ENCODE peak calls at places on chromosomes 4 and X, in ten cellular contexts. One of them, this sample, is unnamed.

GRCh38 chr4:7158991-7159390 is 33.3 kb upstream of the SORCS2 start:
- DNase-seq in EH: no peak
- DNase-seq in GM12892: no peak
- DNase-seq in NCI-H2029 treated with DMSO at 0.1 percent for 48 hours: no peak
- DNase-seq in GDM1: no peak
- DNase-seq in NCI-H524: no peak
- DNase-seq in anterior cingulate cortex: no peak
- DNase-seq in activated CD8-positive, alpha-beta memory T cell treated with anti-CD3 and anti-CD28 coated beads for 1 hour: no peak
- DNase-seq in SHP77: no peak
- DNase-seq in endothelial cell of umbilical vein: no peak
- DNase-seq in this sample: no peak

GRCh38 chrX:40867352-40867751 is 132.0 kb upstream of the MED14 start:
- DNase-seq in endothelial cell of umbilical vein: peak
- DNase-seq in NCI-H2029 treated with DMSO at 0.1 percent for 48 hours: no peak
- DNase-seq in activated CD8-positive, alpha-beta memory T cell treated with anti-CD3 and anti-CD28 coated beads for 1 hour: no peak
- DNase-seq in EH: peak
- DNase-seq in GDM1: no peak
- DNase-seq in anterior cingulate cortex: no peak
- DNase-seq in GM12892: no peak
- DNase-seq in SHP77: no peak
- DNase-seq in NCI-H524: no peak
- DNase-seq in this sample: no peak

GRCh38 chr4:133190098-133190497 is 41.0 kb downstream of the PCDH10 start:
- DNase-seq in GDM1: no peak
- DNase-seq in activated CD8-positive, alpha-beta memory T cell treated with anti-CD3 and anti-CD28 coated beads for 1 hour: no peak
- DNase-seq in SHP77: no peak
- DNase-seq in GM12892: no peak
- DNase-seq in endothelial cell of umbilical vein: no peak
- DNase-seq in anterior cingulate cortex: no peak
- DNase-seq in NCI-H2029 treated with DMSO at 0.1 percent for 48 hours: no peak
- DNase-seq in EH: peak
- DNase-seq in NCI-H524: no peak
- DNase-seq in this sample: no peak

GRCh38 chr4:184287697-184288255 is 70.1 kb upstream of the ENPP6 start:
- DNase-seq in NCI-H524: no peak
- DNase-seq in EH: peak
- DNase-seq in anterior cingulate cortex: no peak
- DNase-seq in GDM1: no peak
- DNase-seq in activated CD8-positive, alpha-beta memory T cell treated with anti-CD3 and anti-CD28 coated beads for 1 hour: no peak
- DNase-seq in GM12892: no peak
- DNase-seq in endothelial cell of umbilical vein: peak
- DNase-seq in SHP77: no peak
- DNase-seq in NCI-H2029 treated with DMSO at 0.1 percent for 48 hours: no peak
- DNase-seq in this sample: peak

GRCh38 chr4:6178757-6179156 is 21.6 kb downstream of the JAKMIP1 start:
- DNase-seq in EH: no peak
- DNase-seq in GDM1: no peak
- DNase-seq in NCI-H524: no peak
- DNase-seq in SHP77: no peak
- DNase-seq in GM12892: no peak
- DNase-seq in NCI-H2029 treated with DMSO at 0.1 percent for 48 hours: no peak
- DNase-seq in anterior cingulate cortex: no peak
- DNase-seq in activated CD8-positive, alpha-beta memory T cell treated with anti-CD3 and anti-CD28 coated beads for 1 hour: no peak
- DNase-seq in endothelial cell of umbilical vein: no peak
- DNase-seq in this sample: no peak

GRCh38 chr4:67550491-67551256 is 5.4 kb upstream of the CENPC start:
- DNase-seq in GM12892: no peak
- DNase-seq in anterior cingulate cortex: no peak
- DNase-seq in activated CD8-positive, alpha-beta memory T cell treated with anti-CD3 and anti-CD28 coated beads for 1 hour: no peak
- DNase-seq in GDM1: no peak
- DNase-seq in NCI-H524: no peak
- DNase-seq in endothelial cell of umbilical vein: no peak
- DNase-seq in SHP77: no peak
- DNase-seq in NCI-H2029 treated with DMSO at 0.1 percent for 48 hours: no peak
- DNase-seq in EH: no peak
- DNase-seq in this sample: no peak

GRCh38 chrX:10709276-10709675 is 88.9 kb upstream of the MID1 start:
- DNase-seq in EH: no peak
- DNase-seq in anterior cingulate cortex: no peak
- DNase-seq in SHP77: no peak
- DNase-seq in NCI-H2029 treated with DMSO at 0.1 percent for 48 hours: no peak
- DNase-seq in GM12892: no peak
- DNase-seq in GDM1: no peak
- DNase-seq in activated CD8-positive, alpha-beta memory T cell treated with anti-CD3 and anti-CD28 coated beads for 1 hour: no peak
- DNase-seq in NCI-H524: no peak
- DNase-seq in endothelial cell of umbilical vein: no peak
- DNase-seq in this sample: no peak

GRCh38 chr4:34422472-34422871 is 1821.8 kb downstream of the ARAP2 start:
- DNase-seq in NCI-H2029 treated with DMSO at 0.1 percent for 48 hours: no peak
- DNase-seq in GM12892: no peak
- DNase-seq in anterior cingulate cortex: no peak
- DNase-seq in NCI-H524: peak
- DNase-seq in activated CD8-positive, alpha-beta memory T cell treated with anti-CD3 and anti-CD28 coated beads for 1 hour: no peak
- DNase-seq in GDM1: no peak
- DNase-seq in EH: peak
- DNase-seq in endothelial cell of umbilical vein: no peak
- DNase-seq in SHP77: no peak
- DNase-seq in this sample: peak

GRCh38 chrX:57900961-57901360 is 9.3 kb downstream of the ZXDA start:
- DNase-seq in GM12892: no peak
- DNase-seq in GDM1: no peak
- DNase-seq in NCI-H2029 treated with DMSO at 0.1 percent for 48 hours: no peak
- DNase-seq in NCI-H524: no peak
- DNase-seq in EH: peak
- DNase-seq in activated CD8-positive, alpha-beta memory T cell treated with anti-CD3 and anti-CD28 coated beads for 1 hour: no peak
- DNase-seq in SHP77: no peak
- DNase-seq in endothelial cell of umbilical vein: peak
- DNase-seq in anterior cingulate cortex: no peak
- DNase-seq in this sample: no peak

GRCh38 chr4:185711764-185712163 is 100.2 kb downstream of the SORBS2 start:
- DNase-seq in anterior cingulate cortex: no peak
- DNase-seq in GM12892: no peak
- DNase-seq in endothelial cell of umbilical vein: peak
- DNase-seq in SHP77: no peak
- DNase-seq in GDM1: no peak
- DNase-seq in NCI-H2029 treated with DMSO at 0.1 percent for 48 hours: no peak
- DNase-seq in activated CD8-positive, alpha-beta memory T cell treated with anti-CD3 and anti-CD28 coated beads for 1 hour: no peak
- DNase-seq in NCI-H524: no peak
- DNase-seq in EH: peak
- DNase-seq in this sample: no peak

GRCh38 chrX:6169407-6169806 is 59.3 kb downstream of the NLGN4X start:
- DNase-seq in NCI-H2029 treated with DMSO at 0.1 percent for 48 hours: no peak
- DNase-seq in NCI-H524: no peak
- DNase-seq in GDM1: no peak
- DNase-seq in endothelial cell of umbilical vein: no peak
- DNase-seq in SHP77: no peak
- DNase-seq in GM12892: no peak
- DNase-seq in anterior cingulate cortex: no peak
- DNase-seq in activated CD8-positive, alpha-beta memory T cell treated with anti-CD3 and anti-CD28 coated beads for 1 hour: no peak
- DNase-seq in EH: no peak
- DNase-seq in this sample: no peak

GRCh38 chr4:3176625-3177229 is 72.2 kb upstream of the MSANTD1 start:
- DNase-seq in NCI-H524: peak
- DNase-seq in EH: no peak
- DNase-seq in anterior cingulate cortex: no peak
- DNase-seq in activated CD8-positive, alpha-beta memory T cell treated with anti-CD3 and anti-CD28 coated beads for 1 hour: no peak
- DNase-seq in GDM1: no peak
- DNase-seq in NCI-H2029 treated with DMSO at 0.1 percent for 48 hours: no peak
- DNase-seq in endothelial cell of umbilical vein: no peak
- DNase-seq in SHP77: no peak
- DNase-seq in GM12892: no peak
- DNase-seq in this sample: no peak

GRCh38 chr4:152278505-152279301 is 257.2 kb downstream of the FBXW7 start:
- DNase-seq in activated CD8-positive, alpha-beta memory T cell treated with anti-CD3 and anti-CD28 coated beads for 1 hour: no peak
- DNase-seq in GM12892: no peak
- DNase-seq in endothelial cell of umbilical vein: no peak
- DNase-seq in GDM1: no peak
- DNase-seq in SHP77: no peak
- DNase-seq in anterior cingulate cortex: no peak
- DNase-seq in NCI-H524: no peak
- DNase-seq in NCI-H2029 treated with DMSO at 0.1 percent for 48 hours: peak
- DNase-seq in EH: no peak
- DNase-seq in this sample: peak

GRCh38 chr4:139509727-139510410 is 46.1 kb downstream of the SETD7 start:
- DNase-seq in GDM1: no peak
- DNase-seq in anterior cingulate cortex: no peak
- DNase-seq in NCI-H524: peak
- DNase-seq in GM12892: no peak
- DNase-seq in EH: peak
- DNase-seq in SHP77: no peak
- DNase-seq in activated CD8-positive, alpha-beta memory T cell treated with anti-CD3 and anti-CD28 coated beads for 1 hour: no peak
- DNase-seq in endothelial cell of umbilical vein: peak
- DNase-seq in NCI-H2029 treated with DMSO at 0.1 percent for 48 hours: no peak
- DNase-seq in this sample: peak

GRCh38 chr4:183721207-183722081 is 62.4 kb downstream of the TRAPPC11 start:
- DNase-seq in SHP77: no peak
- DNase-seq in GDM1: peak
- DNase-seq in anterior cingulate cortex: no peak
- DNase-seq in GM12892: no peak
- DNase-seq in activated CD8-positive, alpha-beta memory T cell treated with anti-CD3 and anti-CD28 coated beads for 1 hour: peak
- DNase-seq in endothelial cell of umbilical vein: peak
- DNase-seq in NCI-H2029 treated with DMSO at 0.1 percent for 48 hours: no peak
- DNase-seq in EH: peak
- DNase-seq in NCI-H524: no peak
- DNase-seq in this sample: no peak

GRCh38 chrX:77446029-77446585 is 1.1 kb upstream of the FGF16 start:
- DNase-seq in NCI-H524: no peak
- DNase-seq in EH: no peak
- DNase-seq in NCI-H2029 treated with DMSO at 0.1 percent for 48 hours: no peak
- DNase-seq in activated CD8-positive, alpha-beta memory T cell treated with anti-CD3 and anti-CD28 coated beads for 1 hour: no peak
- DNase-seq in GDM1: no peak
- DNase-seq in endothelial cell of umbilical vein: peak
- DNase-seq in GM12892: no peak
- DNase-seq in SHP77: no peak
- DNase-seq in anterior cingulate cortex: no peak
- DNase-seq in this sample: no peak

GRCh38 chr4:23728393-23728792 is 161.5 kb downstream of the PPARGC1A start:
- DNase-seq in GM12892: no peak
- DNase-seq in activated CD8-positive, alpha-beta memory T cell treated with anti-CD3 and anti-CD28 coated beads for 1 hour: no peak
- DNase-seq in SHP77: no peak
- DNase-seq in NCI-H524: no peak
- DNase-seq in NCI-H2029 treated with DMSO at 0.1 percent for 48 hours: no peak
- DNase-seq in EH: peak
- DNase-seq in GDM1: no peak
- DNase-seq in endothelial cell of umbilical vein: no peak
- DNase-seq in anterior cingulate cortex: no peak
- DNase-seq in this sample: no peak

GRCh38 chr4:94484818-94485217 is 33.1 kb downstream of the PDLIM5 start:
- DNase-seq in anterior cingulate cortex: no peak
- DNase-seq in activated CD8-positive, alpha-beta memory T cell treated with anti-CD3 and anti-CD28 coated beads for 1 hour: no peak
- DNase-seq in endothelial cell of umbilical vein: no peak
- DNase-seq in GM12892: no peak
- DNase-seq in NCI-H2029 treated with DMSO at 0.1 percent for 48 hours: no peak
- DNase-seq in NCI-H524: no peak
- DNase-seq in SHP77: no peak
- DNase-seq in GDM1: no peak
- DNase-seq in EH: no peak
- DNase-seq in this sample: no peak

GRCh38 chrX:124216396-124217124 is 115.9 kb upstream of the TEX13D start:
- DNase-seq in NCI-H524: no peak
- DNase-seq in NCI-H2029 treated with DMSO at 0.1 percent for 48 hours: no peak
- DNase-seq in activated CD8-positive, alpha-beta memory T cell treated with anti-CD3 and anti-CD28 coated beads for 1 hour: no peak
- DNase-seq in anterior cingulate cortex: no peak
- DNase-seq in SHP77: no peak
- DNase-seq in GDM1: no peak
- DNase-seq in endothelial cell of umbilical vein: no peak
- DNase-seq in EH: no peak
- DNase-seq in GM12892: no peak
- DNase-seq in this sample: peak

GRCh38 chr4:75848891-75849290 is 53.4 kb downstream of the PPEF2 start:
- DNase-seq in SHP77: no peak
- DNase-seq in endothelial cell of umbilical vein: peak
- DNase-seq in GM12892: no peak
- DNase-seq in NCI-H2029 treated with DMSO at 0.1 percent for 48 hours: no peak
- DNase-seq in EH: peak
- DNase-seq in anterior cingulate cortex: no peak
- DNase-seq in activated CD8-positive, alpha-beta memory T cell treated with anti-CD3 and anti-CD28 coated beads for 1 hour: no peak
- DNase-seq in GDM1: no peak
- DNase-seq in NCI-H524: no peak
- DNase-seq in this sample: no peak

GRCh38 chr4:110826656-110827055 is 203.8 kb upstream of the PITX2 start:
- DNase-seq in SHP77: no peak
- DNase-seq in EH: no peak
- DNase-seq in endothelial cell of umbilical vein: no peak
- DNase-seq in activated CD8-positive, alpha-beta memory T cell treated with anti-CD3 and anti-CD28 coated beads for 1 hour: no peak
- DNase-seq in GM12892: no peak
- DNase-seq in anterior cingulate cortex: no peak
- DNase-seq in NCI-H524: no peak
- DNase-seq in NCI-H2029 treated with DMSO at 0.1 percent for 48 hours: no peak
- DNase-seq in GDM1: no peak
- DNase-seq in this sample: no peak

GRCh38 chr4:120725639-120726585 is 196.6 kb downstream of the PRDM5 start:
- DNase-seq in EH: no peak
- DNase-seq in SHP77: no peak
- DNase-seq in activated CD8-positive, alpha-beta memory T cell treated with anti-CD3 and anti-CD28 coated beads for 1 hour: no peak
- DNase-seq in GM12892: no peak
- DNase-seq in NCI-H2029 treated with DMSO at 0.1 percent for 48 hours: no peak
- DNase-seq in endothelial cell of umbilical vein: no peak
- DNase-seq in NCI-H524: no peak
- DNase-seq in GDM1: no peak
- DNase-seq in anterior cingulate cortex: no peak
- DNase-seq in this sample: no peak

GRCh38 chr4:139576219-139576618 is 20.2 kb upstream of the SETD7 start:
- DNase-seq in EH: peak
- DNase-seq in GM12892: no peak
- DNase-seq in NCI-H524: no peak
- DNase-seq in GDM1: no peak
- DNase-seq in SHP77: no peak
- DNase-seq in endothelial cell of umbilical vein: no peak
- DNase-seq in NCI-H2029 treated with DMSO at 0.1 percent for 48 hours: no peak
- DNase-seq in activated CD8-positive, alpha-beta memory T cell treated with anti-CD3 and anti-CD28 coated beads for 1 hour: no peak
- DNase-seq in anterior cingulate cortex: no peak
- DNase-seq in this sample: no peak

GRCh38 chr4:36337665-36338064 is 56.2 kb downstream of the DTHD1 start:
- DNase-seq in anterior cingulate cortex: no peak
- DNase-seq in EH: no peak
- DNase-seq in SHP77: no peak
- DNase-seq in activated CD8-positive, alpha-beta memory T cell treated with anti-CD3 and anti-CD28 coated beads for 1 hour: no peak
- DNase-seq in NCI-H2029 treated with DMSO at 0.1 percent for 48 hours: no peak
- DNase-seq in endothelial cell of umbilical vein: no peak
- DNase-seq in GDM1: no peak
- DNase-seq in GM12892: no peak
- DNase-seq in NCI-H524: no peak
- DNase-seq in this sample: no peak

GRCh38 chr4:117137143-117137542 is 51.8 kb upstream of the TRAM1L1 start:
- DNase-seq in NCI-H524: no peak
- DNase-seq in endothelial cell of umbilical vein: peak
- DNase-seq in SHP77: no peak
- DNase-seq in GDM1: peak
- DNase-seq in anterior cingulate cortex: no peak
- DNase-seq in EH: peak
- DNase-seq in NCI-H2029 treated with DMSO at 0.1 percent for 48 hours: no peak
- DNase-seq in GM12892: no peak
- DNase-seq in activated CD8-positive, alpha-beta memory T cell treated with anti-CD3 and anti-CD28 coated beads for 1 hour: no peak
- DNase-seq in this sample: no peak

GRCh38 chr4:47530801-47531200 is 45.7 kb downstream of the ATP10D start:
- DNase-seq in GDM1: no peak
- DNase-seq in endothelial cell of umbilical vein: peak
- DNase-seq in GM12892: no peak
- DNase-seq in NCI-H524: no peak
- DNase-seq in EH: peak
- DNase-seq in activated CD8-positive, alpha-beta memory T cell treated with anti-CD3 and anti-CD28 coated beads for 1 hour: no peak
- DNase-seq in anterior cingulate cortex: no peak
- DNase-seq in NCI-H2029 treated with DMSO at 0.1 percent for 48 hours: no peak
- DNase-seq in SHP77: no peak
- DNase-seq in this sample: no peak

GRCh38 chrX:1281511-1281910 is 12.9 kb downstream of the CSF2RA start:
- DNase-seq in endothelial cell of umbilical vein: no peak
- DNase-seq in EH: peak
- DNase-seq in GDM1: no peak
- DNase-seq in activated CD8-positive, alpha-beta memory T cell treated with anti-CD3 and anti-CD28 coated beads for 1 hour: no peak
- DNase-seq in anterior cingulate cortex: no peak
- DNase-seq in NCI-H2029 treated with DMSO at 0.1 percent for 48 hours: no peak
- DNase-seq in NCI-H524: no peak
- DNase-seq in GM12892: no peak
- DNase-seq in SHP77: no peak
- DNase-seq in this sample: no peak

GRCh38 chrX:151754042-151754419 is 19.5 kb downstream of the CNGA2 start:
- DNase-seq in endothelial cell of umbilical vein: no peak
- DNase-seq in anterior cingulate cortex: no peak
- DNase-seq in GDM1: no peak
- DNase-seq in EH: peak
- DNase-seq in GM12892: no peak
- DNase-seq in SHP77: no peak
- DNase-seq in NCI-H2029 treated with DMSO at 0.1 percent for 48 hours: peak
- DNase-seq in NCI-H524: no peak
- DNase-seq in activated CD8-positive, alpha-beta memory T cell treated with anti-CD3 and anti-CD28 coated beads for 1 hour: no peak
- DNase-seq in this sample: no peak

This sample was measured in NCI-H510A treated with DMSO at 0.1 percent for 48 hours.